ENCODE peak calls at places on chromosomes 2 and 18, in ten cellular contexts. One of them, this sample, is unnamed.

GRCh38 chr18:50277935-50278334 is 3.4 kb downstream of the MBD1 start:
- DNase-seq in endothelial cell of umbilical vein: no peak
- DNase-seq in CD8-positive, alpha-beta T cell: no peak
- DNase-seq in left ventricle myocardium inferior: no peak
- DNase-seq in effector memory CD4-positive, alpha-beta T cell: no peak
- DNase-seq in neuronal stem cell: no peak
- DNase-seq in cardiac muscle cell: peak; percentile 65
- DNase-seq in tibial nerve: no peak
- DNase-seq in IMR-90: peak; percentile 74
- DNase-seq in GM23338: no peak
- DNase-seq in this sample: no peak

GRCh38 chr2:161209902-161210301 is 49.7 kb downstream of the TANK start:
- DNase-seq in endothelial cell of umbilical vein: no peak
- DNase-seq in CD8-positive, alpha-beta T cell: no peak
- DNase-seq in left ventricle myocardium inferior: no peak
- DNase-seq in effector memory CD4-positive, alpha-beta T cell: no peak
- DNase-seq in neuronal stem cell: no peak
- DNase-seq in cardiac muscle cell: no peak
- DNase-seq in tibial nerve: no peak
- DNase-seq in IMR-90: no peak
- DNase-seq in GM23338: no peak
- DNase-seq in this sample: no peak

GRCh38 chr2:1759611-1759930 is 15.3 kb upstream of the PXDN start:
- DNase-seq in endothelial cell of umbilical vein: no peak
- DNase-seq in CD8-positive, alpha-beta T cell: no peak
- DNase-seq in left ventricle myocardium inferior: no peak
- DNase-seq in effector memory CD4-positive, alpha-beta T cell: no peak
- DNase-seq in neuronal stem cell: no peak
- DNase-seq in cardiac muscle cell: no peak
- DNase-seq in tibial nerve: no peak
- DNase-seq in IMR-90: no peak
- DNase-seq in GM23338: no peak
- DNase-seq in this sample: no peak

GRCh38 chr18:45566025-45566740 is 49.1 kb upstream of the SLC14A2 start:
- DNase-seq in endothelial cell of umbilical vein: no peak
- DNase-seq in CD8-positive, alpha-beta T cell: no peak
- DNase-seq in left ventricle myocardium inferior: peak; percentile 42
- DNase-seq in effector memory CD4-positive, alpha-beta T cell: no peak
- DNase-seq in neuronal stem cell: no peak
- DNase-seq in cardiac muscle cell: peak; percentile 94
- DNase-seq in tibial nerve: peak; percentile 72
- DNase-seq in IMR-90: peak; percentile 87
- DNase-seq in GM23338: no peak
- DNase-seq in this sample: no peak

GRCh38 chr2:74267068-74267467 is 68.7 kb downstream of the MTHFD2 start:
- DNase-seq in endothelial cell of umbilical vein: no peak
- DNase-seq in CD8-positive, alpha-beta T cell: peak; percentile 54
- DNase-seq in left ventricle myocardium inferior: no peak
- DNase-seq in effector memory CD4-positive, alpha-beta T cell: peak; percentile 25
- DNase-seq in neuronal stem cell: no peak
- DNase-seq in cardiac muscle cell: no peak
- DNase-seq in tibial nerve: no peak
- DNase-seq in IMR-90: no peak
- DNase-seq in GM23338: peak; percentile 60
- DNase-seq in this sample: no peak

GRCh38 chr2:210363261-210363660 is 48.3 kb upstream of the MYL1 start:
- DNase-seq in endothelial cell of umbilical vein: no peak
- DNase-seq in CD8-positive, alpha-beta T cell: no peak
- DNase-seq in left ventricle myocardium inferior: no peak
- DNase-seq in effector memory CD4-positive, alpha-beta T cell: no peak
- DNase-seq in neuronal stem cell: no peak
- DNase-seq in cardiac muscle cell: no peak
- DNase-seq in tibial nerve: no peak
- DNase-seq in IMR-90: no peak
- DNase-seq in GM23338: peak; percentile 59
- DNase-seq in this sample: no peak

GRCh38 chr2:144350151-144350802 is 169.6 kb downstream of the ZEB2 start:
- DNase-seq in endothelial cell of umbilical vein: peak; percentile 99
- DNase-seq in CD8-positive, alpha-beta T cell: no peak
- DNase-seq in left ventricle myocardium inferior: no peak
- DNase-seq in effector memory CD4-positive, alpha-beta T cell: no peak
- DNase-seq in neuronal stem cell: no peak
- DNase-seq in cardiac muscle cell: peak; percentile 63
- DNase-seq in tibial nerve: no peak
- DNase-seq in IMR-90: peak; percentile 25
- DNase-seq in GM23338: peak; percentile 75
- DNase-seq in this sample: no peak

GRCh38 chr2:85110991-85111560 is 22.1 kb upstream of the TCF7L1 start:
- DNase-seq in endothelial cell of umbilical vein: no peak
- DNase-seq in CD8-positive, alpha-beta T cell: no peak
- DNase-seq in left ventricle myocardium inferior: no peak
- DNase-seq in effector memory CD4-positive, alpha-beta T cell: no peak
- DNase-seq in neuronal stem cell: no peak
- DNase-seq in cardiac muscle cell: peak; percentile 80
- DNase-seq in tibial nerve: no peak
- DNase-seq in IMR-90: peak; percentile 18
- DNase-seq in GM23338: no peak
- DNase-seq in this sample: no peak

GRCh38 chr2:216694826-216695217 is 527 bp downstream of the IGFBP5 start:
- DNase-seq in endothelial cell of umbilical vein: no peak
- DNase-seq in CD8-positive, alpha-beta T cell: no peak
- DNase-seq in left ventricle myocardium inferior: no peak
- DNase-seq in effector memory CD4-positive, alpha-beta T cell: no peak
- DNase-seq in neuronal stem cell: no peak
- DNase-seq in cardiac muscle cell: no peak
- DNase-seq in tibial nerve: no peak
- DNase-seq in IMR-90: no peak
- DNase-seq in GM23338: peak; percentile 39
- DNase-seq in this sample: no peak

GRCh38 chr2:189595412-189595811 is 14.8 kb upstream of the SLC40A1 start:
- DNase-seq in endothelial cell of umbilical vein: no peak
- DNase-seq in CD8-positive, alpha-beta T cell: no peak
- DNase-seq in left ventricle myocardium inferior: no peak
- DNase-seq in effector memory CD4-positive, alpha-beta T cell: no peak
- DNase-seq in neuronal stem cell: no peak
- DNase-seq in cardiac muscle cell: no peak
- DNase-seq in tibial nerve: no peak
- DNase-seq in IMR-90: no peak
- DNase-seq in GM23338: no peak
- DNase-seq in this sample: no peak

GRCh38 chr18:56112013-56112749 is 524.2 kb upstream of the TCF4 start:
- DNase-seq in endothelial cell of umbilical vein: peak; percentile 21
- DNase-seq in CD8-positive, alpha-beta T cell: no peak
- DNase-seq in left ventricle myocardium inferior: no peak
- DNase-seq in effector memory CD4-positive, alpha-beta T cell: no peak
- DNase-seq in neuronal stem cell: no peak
- DNase-seq in cardiac muscle cell: peak; percentile 30
- DNase-seq in tibial nerve: no peak
- DNase-seq in IMR-90: peak; percentile 75
- DNase-seq in GM23338: no peak
- DNase-seq in this sample: no peak

GRCh38 chr18:56118422-56118821 is 520.0 kb downstream of the TXNL1 start:
- DNase-seq in endothelial cell of umbilical vein: no peak
- DNase-seq in CD8-positive, alpha-beta T cell: no peak
- DNase-seq in left ventricle myocardium inferior: no peak
- DNase-seq in effector memory CD4-positive, alpha-beta T cell: no peak
- DNase-seq in neuronal stem cell: no peak
- DNase-seq in cardiac muscle cell: no peak
- DNase-seq in tibial nerve: no peak
- DNase-seq in IMR-90: no peak
- DNase-seq in GM23338: no peak
- DNase-seq in this sample: no peak

GRCh38 chr18:56112984-56113383 is 525.0 kb upstream of the TCF4 start:
- DNase-seq in endothelial cell of umbilical vein: no peak
- DNase-seq in CD8-positive, alpha-beta T cell: no peak
- DNase-seq in left ventricle myocardium inferior: no peak
- DNase-seq in effector memory CD4-positive, alpha-beta T cell: no peak
- DNase-seq in neuronal stem cell: no peak
- DNase-seq in cardiac muscle cell: no peak
- DNase-seq in tibial nerve: no peak
- DNase-seq in IMR-90: no peak
- DNase-seq in GM23338: no peak
- DNase-seq in this sample: no peak

GRCh38 chr18:56120781-56121180 is 517.6 kb downstream of the TXNL1 start:
- DNase-seq in endothelial cell of umbilical vein: no peak
- DNase-seq in CD8-positive, alpha-beta T cell: no peak
- DNase-seq in left ventricle myocardium inferior: no peak
- DNase-seq in effector memory CD4-positive, alpha-beta T cell: no peak
- DNase-seq in neuronal stem cell: no peak
- DNase-seq in cardiac muscle cell: no peak
- DNase-seq in tibial nerve: no peak
- DNase-seq in IMR-90: no peak
- DNase-seq in GM23338: no peak
- DNase-seq in this sample: no peak

GRCh38 chr18:56115072-56116038 is 523.0 kb downstream of the TXNL1 start:
- DNase-seq in endothelial cell of umbilical vein: no peak
- DNase-seq in CD8-positive, alpha-beta T cell: no peak
- DNase-seq in left ventricle myocardium inferior: no peak
- DNase-seq in effector memory CD4-positive, alpha-beta T cell: no peak
- DNase-seq in neuronal stem cell: no peak
- DNase-seq in cardiac muscle cell: no peak
- DNase-seq in tibial nerve: no peak
- DNase-seq in IMR-90: peak; percentile 25
- DNase-seq in GM23338: no peak
- DNase-seq in this sample: no peak
- H3K4me1 ChIP-seq in endothelial cell of umbilical vein: no peaks in the 10 kb centered on the region
- H3K4me1 ChIP-seq in CD8-positive, alpha-beta T cell: no peaks in the 10 kb centered on the region
- H3K4me1 ChIP-seq in left ventricle myocardium inferior: peaks cover 13% of the 10 kb centered on the region
- H3K4me1 ChIP-seq in effector memory CD4-positive, alpha-beta T cell: no peaks in the 10 kb centered on the region
- H3K4me1 ChIP-seq in neuronal stem cell: peaks cover 14% of the 10 kb centered on the region
- H3K4me1 ChIP-seq in cardiac muscle cell: peaks cover 4% of the 10 kb centered on the region
- H3K4me1 ChIP-seq in tibial nerve: no peaks in the 10 kb centered on the region
- H3K4me1 ChIP-seq in IMR-90: no peaks in the 10 kb centered on the region
- H3K4me1 ChIP-seq in GM23338: no peaks in the 10 kb centered on the region
- H3K4me1 ChIP-seq in this sample: no peaks in the 10 kb centered on the region

GRCh38 chr18:11147962-11148654 is 1.3 kb downstream of the PIEZO2 start:
- DNase-seq in endothelial cell of umbilical vein: no peak
- DNase-seq in CD8-positive, alpha-beta T cell: no peak
- DNase-seq in left ventricle myocardium inferior: no peak
- DNase-seq in effector memory CD4-positive, alpha-beta T cell: no peak
- DNase-seq in neuronal stem cell: no peak
- DNase-seq in cardiac muscle cell: peak; percentile 46
- DNase-seq in tibial nerve: no peak
- DNase-seq in IMR-90: no peak
- DNase-seq in GM23338: peak; percentile 47
- DNase-seq in this sample: no peak

GRCh38 chr18:11148655-11149440 is 521 bp downstream of the PIEZO2 start:
- DNase-seq in endothelial cell of umbilical vein: no peak
- DNase-seq in CD8-positive, alpha-beta T cell: no peak
- DNase-seq in left ventricle myocardium inferior: no peak
- DNase-seq in effector memory CD4-positive, alpha-beta T cell: no peak
- DNase-seq in neuronal stem cell: peak; percentile 26
- DNase-seq in cardiac muscle cell: peak; percentile 37
- DNase-seq in tibial nerve: no peak
- DNase-seq in IMR-90: no peak
- DNase-seq in GM23338: peak; percentile 60
- DNase-seq in this sample: no peak

GRCh38 chr18:11149441-11150270 is at the start of gene PIEZO2:
- DNase-seq in endothelial cell of umbilical vein: peak; percentile 29
- DNase-seq in CD8-positive, alpha-beta T cell: no peak
- DNase-seq in left ventricle myocardium inferior: peak; percentile 42
- DNase-seq in effector memory CD4-positive, alpha-beta T cell: no peak
- DNase-seq in neuronal stem cell: peak; percentile 83
- DNase-seq in cardiac muscle cell: peak; percentile 88
- DNase-seq in tibial nerve: no peak
- DNase-seq in IMR-90: peak; percentile 65
- DNase-seq in GM23338: peak; percentile 85
- DNase-seq in this sample: peak; percentile 82

GRCh38 chr18:11147371-11147860 is 2.0 kb downstream of the PIEZO2 start:
- DNase-seq in endothelial cell of umbilical vein: no peak
- DNase-seq in CD8-positive, alpha-beta T cell: no peak
- DNase-seq in left ventricle myocardium inferior: no peak
- DNase-seq in effector memory CD4-positive, alpha-beta T cell: no peak
- DNase-seq in neuronal stem cell: no peak
- DNase-seq in cardiac muscle cell: peak; percentile 51
- DNase-seq in tibial nerve: no peak
- DNase-seq in IMR-90: no peak
- DNase-seq in GM23338: peak; percentile 68
- DNase-seq in this sample: no peak

GRCh38 chr18:11150271-11150615 is 874 bp upstream of the PIEZO2 start:
- DNase-seq in endothelial cell of umbilical vein: no peak
- DNase-seq in CD8-positive, alpha-beta T cell: no peak
- DNase-seq in left ventricle myocardium inferior: no peak
- DNase-seq in effector memory CD4-positive, alpha-beta T cell: no peak
- DNase-seq in neuronal stem cell: no peak
- DNase-seq in cardiac muscle cell: no peak
- DNase-seq in tibial nerve: no peak
- DNase-seq in IMR-90: no peak
- DNase-seq in GM23338: peak; percentile 85
- DNase-seq in this sample: no peak
- H3K27me3 ChIP-seq in endothelial cell of umbilical vein: peaks cover 47% of the 10 kb centered on the region
- H3K27me3 ChIP-seq in CD8-positive, alpha-beta T cell: no peaks in the 10 kb centered on the region
- H3K27me3 ChIP-seq in left ventricle myocardium inferior: peaks cover 95% of the 10 kb centered on the region
- H3K27me3 ChIP-seq in effector memory CD4-positive, alpha-beta T cell: no peaks in the 10 kb centered on the region
- H3K27me3 ChIP-seq in neuronal stem cell: peaks cover 45% of the 10 kb centered on the region
- H3K27me3 ChIP-seq in cardiac muscle cell: peaks cover 75% of the 10 kb centered on the region
- H3K27me3 ChIP-seq in tibial nerve: no peaks in the 10 kb centered on the region
- H3K27me3 ChIP-seq in IMR-90: peaks cover 12% of the 10 kb centered on the region
- H3K27me3 ChIP-seq in GM23338: peaks cover 56% of the 10 kb centered on the region
- H3K27me3 ChIP-seq in this sample: peaks cover 9% of the 10 kb centered on the region

DNA sequence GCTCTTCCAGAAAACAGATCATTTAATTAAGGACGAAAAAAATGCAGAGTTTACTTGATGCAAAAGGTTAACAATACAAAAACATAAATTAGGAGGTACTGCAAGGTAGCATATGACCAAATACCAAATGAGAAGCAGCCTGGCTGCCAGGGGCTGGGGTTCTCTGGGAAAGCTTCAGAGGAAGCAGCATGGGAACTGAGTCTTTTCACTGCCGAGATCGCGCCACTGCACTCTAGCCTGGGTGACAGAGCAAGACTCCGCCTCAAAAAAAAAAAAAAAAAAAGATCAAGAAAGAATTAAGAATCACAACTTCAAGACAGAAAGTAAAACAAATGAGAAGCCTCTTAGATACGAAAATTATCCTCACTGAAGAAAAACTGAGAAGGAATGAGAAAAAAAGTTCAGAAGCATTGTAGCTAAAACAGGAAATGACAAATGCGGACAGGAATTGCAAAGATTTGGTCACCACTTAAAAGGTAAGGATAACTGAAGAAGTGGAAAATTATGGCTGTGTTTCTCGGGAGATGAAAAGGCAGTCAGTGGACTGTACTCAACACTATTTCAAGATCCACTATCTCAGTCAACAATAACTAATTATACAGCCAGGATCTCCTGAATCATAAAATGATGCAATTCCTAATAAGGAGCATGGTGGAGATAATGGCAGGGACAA is 4.3 kb downstream of the SEPTIN10 start:
- DNase-seq in endothelial cell of umbilical vein: peak; percentile 82
- DNase-seq in CD8-positive, alpha-beta T cell: no peak
- DNase-seq in left ventricle myocardium inferior: peak; percentile 25
- DNase-seq in effector memory CD4-positive, alpha-beta T cell: no peak
- DNase-seq in neuronal stem cell: no peak
- DNase-seq in cardiac muscle cell: peak; percentile 70
- DNase-seq in tibial nerve: no peak
- DNase-seq in IMR-90: peak; percentile 69
- DNase-seq in GM23338: peak; percentile 27
- DNase-seq in this sample: no peak
- H3K4me1 ChIP-seq in endothelial cell of umbilical vein: peaks cover 49% of the 10 kb centered on the region
- H3K4me1 ChIP-seq in CD8-positive, alpha-beta T cell: peaks cover 3% of the 10 kb centered on the region
- H3K4me1 ChIP-seq in left ventricle myocardium inferior: peaks cover 77% of the 10 kb centered on the region
- H3K4me1 ChIP-seq in effector memory CD4-positive, alpha-beta T cell: peaks cover 8% of the 10 kb centered on the region
- H3K4me1 ChIP-seq in neuronal stem cell: peaks cover 6% of the 10 kb centered on the region
- H3K4me1 ChIP-seq in cardiac muscle cell: peaks cover 8% of the 10 kb centered on the region
- H3K4me1 ChIP-seq in tibial nerve: peaks cover 35% of the 10 kb centered on the region
- H3K4me1 ChIP-seq in IMR-90: peaks cover 17% of the 10 kb centered on the region
- H3K4me1 ChIP-seq in GM23338: peaks cover 25% of the 10 kb centered on the region
- H3K4me1 ChIP-seq in this sample: no peaks in the 10 kb centered on the region

GRCh38 chr2:218872645-218873358 is 7.8 kb upstream of the WNT10A start:
- DNase-seq in endothelial cell of umbilical vein: no peak
- DNase-seq in CD8-positive, alpha-beta T cell: no peak
- DNase-seq in left ventricle myocardium inferior: no peak
- DNase-seq in effector memory CD4-positive, alpha-beta T cell: no peak
- DNase-seq in neuronal stem cell: no peak
- DNase-seq in cardiac muscle cell: no peak
- DNase-seq in tibial nerve: no peak
- DNase-seq in IMR-90: no peak
- DNase-seq in GM23338: peak; percentile 80
- DNase-seq in this sample: no peak
- H3K27me3 ChIP-seq in endothelial cell of umbilical vein: peaks cover 78% of the 10 kb centered on the region
- H3K27me3 ChIP-seq in CD8-positive, alpha-beta T cell: peaks cover 16% of the 10 kb centered on the region
- H3K27me3 ChIP-seq in left ventricle myocardium inferior: peaks cover 100% of the 10 kb centered on the region
- H3K27me3 ChIP-seq in effector memory CD4-positive, alpha-beta T cell: peaks cover 29% of the 10 kb centered on the region
- H3K27me3 ChIP-seq in neuronal stem cell: peaks cover 93% of the 10 kb centered on the region
- H3K27me3 ChIP-seq in cardiac muscle cell: peaks cover 100% of the 10 kb centered on the region
- H3K27me3 ChIP-seq in tibial nerve: no peaks in the 10 kb centered on the region
- H3K27me3 ChIP-seq in IMR-90: peaks cover 91% of the 10 kb centered on the region
- H3K27me3 ChIP-seq in GM23338: peaks cover 100% of the 10 kb centered on the region
- H3K27me3 ChIP-seq in this sample: peaks cover 7% of the 10 kb centered on the region